ENCODE peak calls at places on chromosome 14, in four cellular contexts. V, B, Y and R are unnamed samples.

GRCh38 chr14:42277840-42278239 is 671.2 kb downstream of the LRFN5 start:
- DNase-seq in V (no peak), B (no peak), Y (no peak), R (no peak)

GRCh38 chr14:93005135-93005813 is 82.3 kb downstream of the CHGA start:
- DNase-seq in V (no peak), B (no peak), Y (no peak), R (no peak)

GRCh38 chr14:43894534-43894933 is 612.5 kb downstream of the FSCB start:
- DNase-seq in V (peak; percentile 65), B (no peak), Y (no peak), R (peak; percentile 62)

GRCh38 chr14:76793956-76794355 is 18.7 kb downstream of the ANGEL1 start:
- DNase-seq in V (no peak), B (no peak), Y (no peak), R (no peak)

GRCh38 chr14:100450736-100451135 is 127.6 kb downstream of the SLC25A47 start:
- DNase-seq in V (no peak), B (no peak), Y (no peak), R (no peak)

GRCh38 chr14:71148627-71149026 is 241.4 kb downstream of the PCNX1 start:
- DNase-seq in V (no peak), B (peak; percentile 44), Y (no peak), R (no peak)

GRCh38 chr14:101784631-101785030 is 23.1 kb downstream of the PPP2R5C start:
- DNase-seq in V (no peak), B (no peak), Y (no peak), R (no peak)

GRCh38 chr14:101854366-101854765 is 92.9 kb downstream of the PPP2R5C start:
- DNase-seq in V (peak; percentile 26), B (no peak), Y (no peak), R (no peak)

GRCh38 chr14:104891121-104891551 is 26.1 kb downstream of the CEP170B start:
- DNase-seq in V (no peak), B (peak; percentile 61), Y (no peak), R (no peak)

GRCh38 chr14:105525861-105526780 is at the start of gene TMEM121:
- DNase-seq in V (peak; percentile 32), B (no peak), Y (no peak), R (peak; percentile 20)

GRCh38 chr14:69485261-69485660 is 733 bp downstream of the PLEKHD1 start:
- DNase-seq in V (no peak), B (no peak), Y (no peak), R (no peak)

GRCh38 chr14:101466456-101467180 is 94.7 kb upstream of the DIO3 start:
- DNase-seq in V (no peak), B (peak; percentile 68), Y (no peak), R (no peak)

GRCh38 chr14:24908592-24909236 is 141.2 kb downstream of the STXBP6 start:
- DNase-seq in V (no peak), B (no peak), Y (no peak), R (no peak)

GRCh38 chr14:105470812-105471771 is 3.5 kb upstream of the CRIP2 start:
- DNase-seq in V (peak; percentile 54), B (no peak), Y (no peak), R (peak; percentile 59)

GRCh38 chr14:54312166-54312801 is 84.5 kb upstream of the CDKN3 start:
- DNase-seq in V (peak; percentile 96), B (no peak), Y (no peak), R (peak; percentile 16)

GRCh38 chr14:35879654-35880249 is 53.6 kb downstream of the BRMS1L start:
- DNase-seq in V (no peak), B (no peak), Y (no peak), R (peak; percentile 55)

GRCh38 chr14:58787601-58788000 is 149.8 kb downstream of the DACT1 start:
- DNase-seq in V (no peak), B (no peak), Y (no peak), R (no peak)

GRCh38 chr14:68939893-68940613 is 39.0 kb downstream of the ACTN1 start:
- DNase-seq in V (peak; percentile 96), B (no peak), Y (peak; percentile 92), R (peak; percentile 89)

GRCh38 chr14:24861083-24861630 is 188.8 kb downstream of the STXBP6 start:
- DNase-seq in V (peak; percentile 48), B (no peak), Y (no peak), R (no peak)

GRCh38 chr14:26593377-26593776 is 4.5 kb downstream of the NOVA1 start:
- DNase-seq in V (no peak), B (no peak), Y (no peak), R (no peak)

GRCh38 chr14:98741523-98741922 is 530.5 kb downstream of the BCL11B start:
- DNase-seq in V (no peak), B (no peak), Y (no peak), R (no peak)

GRCh38 chr14:98731701-98732100 is 540.3 kb downstream of the BCL11B start:
- DNase-seq in V (no peak), B (no peak), Y (no peak), R (no peak)

GRCh38 chr14:98733536-98733935 is 538.5 kb downstream of the BCL11B start:
- DNase-seq in V (no peak), B (no peak), Y (no peak), R (no peak)

GRCh38 chr14:98742001-98742400 is 530.0 kb downstream of the BCL11B start:
- DNase-seq in V (no peak), B (no peak), Y (no peak), R (no peak)

DNA sequence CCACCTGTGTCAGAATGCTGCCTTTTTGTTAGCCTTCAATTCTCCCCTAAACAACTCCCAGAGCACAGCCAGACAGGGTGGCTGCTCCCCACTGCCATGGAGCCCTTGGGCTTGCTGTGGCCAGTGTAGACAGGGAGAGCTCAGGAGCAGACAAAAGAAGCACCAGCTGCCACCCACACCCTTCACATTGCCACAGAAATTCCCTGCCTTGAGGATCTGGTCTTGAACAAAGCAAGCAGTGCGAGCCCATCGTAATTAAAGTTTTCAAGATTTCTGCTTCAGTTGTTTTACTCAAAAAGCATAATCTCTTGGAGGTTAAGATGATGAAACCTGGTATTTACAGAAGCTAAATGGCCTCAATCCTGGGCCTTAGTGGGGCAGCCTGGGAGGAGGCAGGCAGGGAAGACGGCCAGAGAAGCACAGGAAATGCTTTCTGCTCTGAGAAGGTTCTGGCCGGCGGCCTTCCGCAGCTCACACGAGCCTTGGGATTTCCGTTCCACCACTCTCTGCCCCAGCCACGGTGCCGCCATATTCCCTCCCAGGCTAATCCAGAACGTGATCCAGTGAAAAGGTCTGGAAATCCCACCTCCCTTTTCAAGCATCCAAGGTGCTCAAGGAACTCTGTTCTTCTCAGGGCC is 535.2 kb downstream of the BCL11B start:
- DNase-seq in V (no peak), B (no peak), Y (no peak), R (no peak)
- H3K36me3 ChIP-seq in V (no peaks in the 10 kb centered on the region), B (no peaks in the 10 kb centered on the region), Y (no peaks in the 10 kb centered on the region), R (no peaks in the 10 kb centered on the region)

DNA sequence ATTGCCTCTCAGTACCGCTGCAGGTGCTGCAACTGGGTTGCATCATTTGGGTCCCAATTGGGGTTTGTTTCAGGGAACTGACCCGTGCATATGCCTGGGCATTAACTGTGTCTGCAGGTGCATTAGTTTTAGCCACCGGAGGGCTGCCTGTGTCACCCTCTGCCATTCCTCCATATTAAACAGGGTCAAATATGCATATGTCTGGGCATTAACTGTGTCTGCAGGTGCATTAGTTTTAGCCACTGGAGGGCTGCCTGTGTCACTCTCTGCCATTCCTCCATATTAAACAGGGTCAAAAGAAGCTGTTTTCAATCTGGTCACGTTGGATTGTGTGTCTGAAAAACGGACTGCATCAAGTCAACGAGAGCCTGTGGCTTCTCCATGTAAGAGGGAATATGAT is 1317.0 kb downstream of the TMEM121 start:
- DNase-seq in V (no peak), B (no peak), Y (no peak), R (no peak)
- H3K4me1 ChIP-seq in V (no peaks in the 10 kb centered on the region), B (peaks cover 4% of the 10 kb centered on the region), Y (no peaks in the 10 kb centered on the region), R (peaks cover 5% of the 10 kb centered on the region)

DNA sequence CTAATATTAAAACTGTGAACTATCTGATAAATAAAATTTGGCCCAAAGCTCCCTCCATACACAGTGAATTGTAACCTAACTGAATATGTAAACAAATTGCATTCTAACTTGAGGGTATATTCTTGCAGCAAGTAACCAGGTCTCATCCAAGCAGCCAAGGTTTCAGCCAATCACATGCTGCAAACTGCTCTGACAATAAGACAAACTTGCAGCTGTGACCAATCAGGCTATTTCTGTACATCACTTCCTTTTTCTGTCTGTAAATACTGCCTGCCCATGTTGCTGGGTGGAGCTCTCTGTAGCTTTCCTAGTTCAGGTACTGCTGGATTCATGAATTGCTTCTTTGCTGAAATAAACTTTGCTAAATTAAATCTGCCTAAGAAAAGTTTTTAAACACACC is 499.0 kb downstream of the GALC start:
- DNase-seq in V (peak; percentile 41), B (no peak), Y (no peak), R (no peak)
- H3K27ac ChIP-seq in V (no peak overlapping the region), B (no peak overlapping the region), Y (no peak overlapping the region), R (no peak overlapping the region)

GRCh38 chr14:91270619-91271018 is 26.1 kb upstream of the GPR68 start:
- DNase-seq in V (no peak), B (no peak), Y (no peak), R (no peak)
- H3K36me3 ChIP-seq in V (no peaks in the 10 kb centered on the region), B (no peaks in the 10 kb centered on the region), Y (no peaks in the 10 kb centered on the region), R (peaks cover 10% of the 10 kb centered on the region)

DNA sequence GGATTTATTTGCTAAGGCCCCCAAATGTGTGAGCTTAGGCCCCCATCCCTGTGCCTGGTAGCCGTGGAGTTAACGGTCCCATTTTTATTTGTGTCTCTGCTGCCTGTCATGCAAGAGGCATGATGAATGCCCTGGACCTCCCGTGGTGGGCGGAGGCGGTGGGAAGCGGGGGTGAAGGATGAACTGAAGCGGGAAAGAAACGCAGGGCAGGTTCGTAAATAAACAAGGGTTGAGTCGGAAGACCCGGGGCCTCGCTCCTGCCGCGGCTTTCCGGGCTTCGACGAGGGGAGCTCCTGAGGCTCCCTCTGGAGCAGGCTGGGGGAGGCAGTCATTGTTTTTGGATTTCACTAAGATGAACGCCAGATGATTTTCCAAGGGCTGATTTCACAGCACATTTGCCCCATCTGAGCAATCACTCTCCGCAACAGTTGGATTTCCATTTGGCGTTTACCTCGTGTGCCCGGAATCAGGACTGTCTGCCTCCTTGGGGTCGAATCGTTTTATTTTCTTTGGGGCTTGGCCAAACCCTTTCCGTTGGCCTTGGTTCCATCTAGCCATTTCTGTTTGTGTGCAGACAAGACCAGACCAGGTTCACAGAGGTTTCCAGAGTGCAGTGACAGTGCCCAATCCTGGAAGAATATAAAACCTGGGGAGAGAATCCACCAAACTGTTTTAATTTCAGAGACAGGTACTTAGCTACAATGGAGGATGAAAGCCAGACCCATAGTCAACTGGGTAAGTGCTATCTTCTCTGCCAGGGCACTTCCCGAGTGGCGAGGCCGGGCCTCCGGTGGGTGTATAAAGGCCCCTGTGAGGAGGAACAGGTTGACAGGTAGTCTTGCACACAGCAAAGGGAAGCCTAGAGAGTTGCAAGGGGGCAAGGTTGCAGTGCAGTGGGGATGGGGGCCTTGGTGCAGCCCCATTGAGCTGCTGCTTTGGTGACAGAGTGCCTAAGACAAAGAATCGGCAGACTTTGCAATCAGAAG is 130.4 kb downstream of the SLC38A6 start:
- DNase-seq in V (no peak), B (no peak), Y (no peak), R (peak; percentile 82)
- H3K4me1 ChIP-seq in V (no peaks in the 10 kb centered on the region), B (peaks cover 12% of the 10 kb centered on the region), Y (peaks cover 7% of the 10 kb centered on the region), R (peaks cover 67% of the 10 kb centered on the region)

GRCh38 chr14:91163316-91163715 is 49.4 kb downstream of the DGLUCY start:
- DNase-seq in V (no peak), B (no peak), Y (no peak), R (peak; percentile 76)
- H3K27ac ChIP-seq in V (no peak overlapping the region), B (no peak overlapping the region), Y (no peak overlapping the region), R (no peak overlapping the region)

GRCh38 chr14:103676881-103677675 is 38.2 kb downstream of the XRCC3 start:
- DNase-seq in V (no peak), B (no peak), Y (no peak), R (no peak)
- H3K36me3 ChIP-seq in V (peaks cover 27% of the 10 kb centered on the region), B (peaks cover 97% of the 10 kb centered on the region), Y (peaks cover 100% of the 10 kb centered on the region), R (peaks cover 87% of the 10 kb centered on the region)